ENCODE peak calls at places on chromosomes 16 and 17, in nine cellular contexts. One of them, this sample, is unnamed.

GRCh38 chr17:68600123-68600880 is 865 bp downstream of the FAM20A start:
- DNase-seq in OCI-M1: no peak
- DNase-seq in effector CD8-positive, alpha-beta T cell: no peak
- DNase-seq in T-helper 9 cell: no peak
- DNase-seq in EL: no peak
- DNase-seq in SW480: no peak
- DNase-seq in prostate gland: no peak
- DNase-seq in NCI-H460: no peak
- DNase-seq in activated CD4-positive, CD25-positive, alpha-beta regulatory T cell: no peak
- DNase-seq in this sample: peak; percentile 29

GRCh38 chr16:77298638-77299360 is 99.6 kb downstream of the SYCE1L start:
- DNase-seq in OCI-M1: no peak
- DNase-seq in effector CD8-positive, alpha-beta T cell: no peak
- DNase-seq in T-helper 9 cell: no peak
- DNase-seq in EL: peak; percentile 97
- DNase-seq in SW480: peak; percentile 8
- DNase-seq in prostate gland: no peak
- DNase-seq in NCI-H460: peak; percentile 17
- DNase-seq in activated CD4-positive, CD25-positive, alpha-beta regulatory T cell: no peak
- DNase-seq in this sample: peak; percentile 99

GRCh38 chr17:69960755-69961154 is 114.3 kb upstream of the KCNJ16 start:
- DNase-seq in OCI-M1: no peak
- DNase-seq in effector CD8-positive, alpha-beta T cell: no peak
- DNase-seq in T-helper 9 cell: no peak
- DNase-seq in EL: no peak
- DNase-seq in SW480: no peak
- DNase-seq in prostate gland: peak; percentile 25
- DNase-seq in NCI-H460: no peak
- DNase-seq in activated CD4-positive, CD25-positive, alpha-beta regulatory T cell: no peak
- DNase-seq in this sample: peak; percentile 3

GRCh38 chr17:75001915-75002843 is 10.3 kb upstream of the MRPL58 start:
- DNase-seq in OCI-M1: no peak
- DNase-seq in effector CD8-positive, alpha-beta T cell: no peak
- DNase-seq in T-helper 9 cell: no peak
- DNase-seq in EL: no peak
- DNase-seq in SW480: no peak
- DNase-seq in prostate gland: no peak
- DNase-seq in NCI-H460: no peak
- DNase-seq in activated CD4-positive, CD25-positive, alpha-beta regulatory T cell: no peak
- DNase-seq in this sample: no peak

GRCh38 chr16:68800257-68800875 is 43.0 kb upstream of the TANGO6 start:
- DNase-seq in OCI-M1: peak; percentile 80
- DNase-seq in effector CD8-positive, alpha-beta T cell: peak; percentile 1
- DNase-seq in T-helper 9 cell: no peak
- DNase-seq in EL: peak; percentile 84
- DNase-seq in SW480: peak; percentile 67
- DNase-seq in prostate gland: peak; percentile 83
- DNase-seq in NCI-H460: peak; percentile 52
- DNase-seq in activated CD4-positive, CD25-positive, alpha-beta regulatory T cell: peak; percentile 5
- DNase-seq in this sample: peak; percentile 84

GRCh38 chr17:72931635-72932034 is 160.9 kb downstream of the SLC39A11 start:
- DNase-seq in OCI-M1: no peak
- DNase-seq in effector CD8-positive, alpha-beta T cell: no peak
- DNase-seq in T-helper 9 cell: no peak
- DNase-seq in EL: no peak
- DNase-seq in SW480: no peak
- DNase-seq in prostate gland: no peak
- DNase-seq in NCI-H460: no peak
- DNase-seq in activated CD4-positive, CD25-positive, alpha-beta regulatory T cell: no peak
- DNase-seq in this sample: no peak

GRCh38 chr16:11310997-11311561 is 29.9 kb upstream of the PRM1 start:
- DNase-seq in OCI-M1: peak; percentile 84
- DNase-seq in effector CD8-positive, alpha-beta T cell: no peak
- DNase-seq in T-helper 9 cell: no peak
- DNase-seq in EL: no peak
- DNase-seq in SW480: no peak
- DNase-seq in prostate gland: no peak
- DNase-seq in NCI-H460: no peak
- DNase-seq in activated CD4-positive, CD25-positive, alpha-beta regulatory T cell: no peak
- DNase-seq in this sample: no peak

GRCh38 chr16:2250652-2251280 is 621 bp downstream of the ECI1 start:
- DNase-seq in OCI-M1: peak; percentile 69
- DNase-seq in effector CD8-positive, alpha-beta T cell: peak; percentile 22
- DNase-seq in T-helper 9 cell: peak; percentile 21
- DNase-seq in EL: peak; percentile 38
- DNase-seq in SW480: no peak
- DNase-seq in prostate gland: no peak
- DNase-seq in NCI-H460: no peak
- DNase-seq in activated CD4-positive, CD25-positive, alpha-beta regulatory T cell: no peak
- DNase-seq in this sample: peak; percentile 49

GRCh38 chr17:38603786-38604478 is 1.8 kb downstream of the SRCIN1 start:
- DNase-seq in OCI-M1: no peak
- DNase-seq in effector CD8-positive, alpha-beta T cell: no peak
- DNase-seq in T-helper 9 cell: no peak
- DNase-seq in EL: no peak
- DNase-seq in SW480: no peak
- DNase-seq in prostate gland: no peak
- DNase-seq in NCI-H460: no peak
- DNase-seq in activated CD4-positive, CD25-positive, alpha-beta regulatory T cell: no peak
- DNase-seq in this sample: no peak

GRCh38 chr17:688100-688989 is 26.3 kb downstream of the VPS53 start:
- DNase-seq in OCI-M1: peak; percentile 40
- DNase-seq in effector CD8-positive, alpha-beta T cell: no peak
- DNase-seq in T-helper 9 cell: no peak
- DNase-seq in EL: peak; percentile 38
- DNase-seq in SW480: no peak
- DNase-seq in prostate gland: no peak
- DNase-seq in NCI-H460: no peak
- DNase-seq in activated CD4-positive, CD25-positive, alpha-beta regulatory T cell: no peak
- DNase-seq in this sample: peak; percentile 53

This sample was measured in cardiac fibroblast.